ENCODE peak calls at places on chromosomes 4 and X, in five cellular contexts. Y is left lung; J is Calu3; N is H9; U is CD8-positive, alpha-beta T cell. C is an unnamed sample.

GRCh38 chrX:49934729-49935128 is 12.3 kb downstream of the CLCN5 start:
- DNase-seq in U (no peak), N (no peak), J (no peak), Y (no peak), C (no peak)

GRCh38 chrX:19912-20571 is 261.1 kb upstream of the PLCXD1 start:
- DNase-seq in U (no peak), Y (peak), J (peak), N (peak), C (no peak)

GRCh38 chr4:113628711-113629110 is 132.8 kb downstream of the CAMK2D start:
- DNase-seq in U (no peak), J (no peak), Y (no peak), N (no peak), C (no peak)

GRCh38 chrX:40207626-40208025 is 109.9 kb upstream of the BCOR start:
- DNase-seq in J (no peak), N (no peak), U (peak), Y (no peak), C (no peak)

GRCh38 chrX:16208601-16209000 is 41.3 kb downstream of the MAGEB17 start:
- DNase-seq in J (no peak), N (no peak), U (no peak), Y (no peak), C (no peak)

GRCh38 chrX:39891781-39892180 is 206.0 kb downstream of the BCOR start:
- DNase-seq in U (no peak), J (no peak), N (no peak), Y (no peak), C (no peak)

GRCh38 chrX:133698298-133698697 is 283.0 kb upstream of the GPC4 start:
- DNase-seq in N (no peak), Y (no peak), U (no peak), J (peak), C (no peak)

GRCh38 chrX:140733766-140734342 is 24.3 kb downstream of the LINC00632 start:
- DNase-seq in J (peak), Y (no peak), U (peak), N (no peak), C (no peak)

GRCh38 chr4:13701937-13702446 is 74.5 kb upstream of the BOD1L1 start:
- DNase-seq in J (peak), Y (no peak), U (no peak), N (no peak), C (no peak)

GRCh38 chr4:24781999-24782745 is 13.2 kb upstream of the SOD3 start:
- DNase-seq in N (no peak), J (no peak), Y (no peak), U (no peak), C (no peak)

GRCh38 chr4:25536577-25537325 is 118.9 kb upstream of the SLC34A2 start:
- DNase-seq in N (no peak), Y (no peak), U (no peak), J (no peak), C (no peak)

GRCh38 chr4:81806485-81806884 is 334.8 kb upstream of the RASGEF1B start:
- DNase-seq in Y (no peak), N (no peak), U (no peak), J (no peak), C (no peak)

GRCh38 chr4:76781698-76782595 is 116.0 kb downstream of the SOWAHB start:
- DNase-seq in Y (no peak), U (no peak), J (no peak), N (peak), C (no peak)

GRCh38 chr4:48254381-48255072 is 15.1 kb downstream of the TEC start:
- DNase-seq in N (no peak), J (no peak), U (no peak), Y (no peak), C (no peak)

GRCh38 chr4:89681219-89681618 is 155.7 kb downstream of the SNCA start:
- DNase-seq in Y (peak), J (no peak), U (no peak), N (peak), C (peak)

GRCh38 chr4:147560632-147561031 is 56.6 kb upstream of the TMEM184C start:
- DNase-seq in N (no peak), Y (no peak), J (no peak), U (no peak), C (no peak)

GRCh38 chr4:158630893-158631292 is 40.8 kb downstream of the C4orf46 start:
- DNase-seq in J (no peak), Y (no peak), U (no peak), N (no peak), C (no peak)

GRCh38 chrX:38151426-38151825 is 69.2 kb downstream of the SRPX start:
- DNase-seq in U (no peak), J (no peak), N (no peak), Y (no peak), C (no peak)

GRCh38 chrX:38864165-38864564 is 62.9 kb downstream of the MID1IP1 start:
- DNase-seq in U (no peak), J (no peak), N (no peak), Y (no peak), C (no peak)

GRCh38 chrX:545488-545887 is 85.1 kb upstream of the SHOX start:
- DNase-seq in U (no peak), Y (no peak), J (no peak), N (no peak), C (peak)

GRCh38 chrX:20026278-20026677 is 35.4 kb upstream of the BCLAF3 start:
- DNase-seq in U (no peak), N (no peak), J (no peak), Y (no peak), C (no peak)

GRCh38 chr4:26441110-26441509 is 49.2 kb downstream of the CCKAR start:
- DNase-seq in Y (no peak), U (no peak), N (no peak), J (no peak), C (no peak)

GRCh38 chr4:23972805-23973204 is 83.0 kb upstream of the PPARGC1A start:
- DNase-seq in N (no peak), J (no peak), Y (no peak), U (no peak), C (no peak)

GRCh38 chrX:2351321-2351720 is 149.5 kb downstream of the DHRSX start:
- DNase-seq in U (no peak), J (no peak), N (no peak), Y (no peak), C (no peak)

GRCh38 chr4:11741190-11741652 is 312.5 kb upstream of the HS3ST1 start:
- DNase-seq in U (no peak), N (no peak), Y (no peak), J (no peak), C (no peak)

GRCh38 chr4:185457136-185457535 is 14.4 kb downstream of the CCDC110 start:
- DNase-seq in Y (no peak), N (no peak), U (no peak), J (no peak), C (no peak)

GRCh38 chr4:77852892-77853495 is 9.6 kb upstream of the MRPL1 start:
- DNase-seq in J (no peak), N (no peak), U (peak), Y (no peak), C (no peak)

GRCh38 chrX:15849555-15849954 is 5.1 kb downstream of the AP1S2 start:
- DNase-seq in U (no peak), Y (no peak), N (no peak), J (peak), C (no peak)

GRCh38 chrX:129239371-129239770 is 283.9 kb downstream of the SMARCA1 start:
- DNase-seq in Y (no peak), U (no peak), N (no peak), J (no peak), C (no peak)

GRCh38 chr4:53019485-53020382 is 157.6 kb downstream of the RASL11B start:
- DNase-seq in Y (no peak), N (no peak), J (no peak), U (no peak), C (no peak)

GRCh38 chr4:48400416-48400815 is 59.1 kb downstream of the SLAIN2 start:
- DNase-seq in N (no peak), U (no peak), Y (no peak), J (no peak), C (no peak)

GRCh38 chrX:43735957-43736356 is 79.9 kb downstream of the MAOA start:
- DNase-seq in U (no peak), J (no peak), N (no peak), Y (no peak), C (no peak)

DNA sequence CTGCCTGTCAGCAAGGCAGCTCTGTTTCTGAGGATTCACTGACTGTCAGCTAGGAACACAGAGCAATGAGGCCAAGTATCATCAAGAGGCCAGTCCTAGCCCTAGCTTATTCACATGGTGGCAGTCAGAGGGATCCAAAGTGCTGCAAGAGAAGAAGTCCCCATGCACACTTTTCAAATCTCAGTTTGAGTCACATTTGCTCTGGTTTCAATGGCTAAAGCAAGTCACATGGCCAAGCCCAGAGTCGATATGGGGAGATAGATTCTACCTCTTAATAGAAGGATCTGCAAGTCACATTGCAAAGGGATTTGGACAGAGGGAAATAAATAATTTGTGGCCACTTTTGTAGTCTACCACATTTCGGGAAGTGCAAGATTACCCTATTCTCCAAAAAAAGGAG is 3.7 kb upstream of the LCORL start:
- DNase-seq in J (no peak), U (no peak), N (no peak), Y (no peak), C (no peak)
- TF ChIP-seq CTCF in J (no peak), U (no peak), N (no peak), Y (no peak), C (no peak)

DNA sequence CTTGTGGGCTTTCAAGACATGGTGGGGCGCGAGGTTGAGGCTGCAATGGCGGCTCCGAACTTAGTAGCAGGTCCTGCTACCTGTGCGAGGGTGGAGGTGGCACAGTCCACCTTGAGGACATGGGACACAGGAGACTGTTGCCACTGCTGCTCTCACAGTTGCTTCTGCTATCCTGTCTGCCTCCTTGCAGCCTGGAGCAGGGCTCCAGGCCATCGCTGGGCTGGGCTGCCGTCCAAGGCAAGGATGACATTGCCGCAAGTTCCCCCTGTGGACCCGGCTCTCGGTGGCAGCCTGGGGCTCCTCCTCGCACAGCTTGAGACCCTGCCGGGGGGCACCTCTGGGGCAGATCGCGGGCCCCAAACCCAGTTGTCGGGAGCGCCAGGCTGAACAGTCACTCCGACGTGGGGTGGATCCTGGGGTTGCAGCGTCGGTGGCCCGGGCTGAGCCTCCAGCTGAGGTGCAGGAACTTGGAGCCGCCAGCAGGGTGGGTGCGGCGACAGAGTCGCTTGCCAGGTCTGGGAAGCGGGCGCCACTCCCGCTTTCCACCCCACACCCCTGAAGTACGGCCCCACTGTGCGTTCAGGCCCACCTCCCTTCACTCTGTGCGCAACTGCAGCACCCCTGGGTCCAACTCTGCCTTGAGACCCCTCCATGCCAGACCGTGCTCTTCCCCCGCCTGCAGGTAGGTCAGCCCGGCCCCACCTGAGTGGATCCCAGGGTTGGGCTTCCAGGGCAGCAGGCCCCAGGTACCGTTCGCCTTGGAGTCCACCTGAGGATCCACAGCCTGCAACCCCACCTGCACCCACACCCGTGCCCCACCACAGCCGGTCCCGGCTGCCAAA is 192.7 kb upstream of the NUDT6 start:
- DNase-seq in J (no peak), N (peak), U (no peak), Y (peak), C (peak)
- TF ChIP-seq CTCF in J (no peak), N (peak), U (no peak), Y (no peak), C (no peak)

GRCh38 chr4:40800064-40800463 is 50.3 kb downstream of the NSUN7 start:
- DNase-seq in Y (no peak), N (no peak), U (no peak), J (no peak), C (no peak)
- TF ChIP-seq CTCF in Y (no peak), N (no peak), U (no peak), J (no peak), C (no peak)

DNA sequence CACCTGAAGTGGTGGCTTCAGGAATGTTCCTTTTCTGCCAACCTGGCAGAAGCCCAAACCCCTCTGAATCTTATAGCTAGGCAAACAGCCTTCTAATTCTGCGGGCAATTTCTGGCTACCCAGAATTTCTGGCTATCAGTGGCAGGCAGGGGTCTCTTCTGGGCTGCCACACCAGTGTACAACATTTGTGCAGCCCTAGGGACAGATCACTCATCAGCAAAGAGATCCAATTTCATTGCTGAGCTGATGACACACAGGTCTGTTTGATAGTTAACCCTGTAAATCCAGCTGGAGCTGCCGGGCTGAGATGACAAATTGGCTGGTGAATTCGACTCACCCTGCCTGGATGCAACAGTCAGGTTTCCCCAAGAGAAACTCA is 2.4 kb downstream of the MID1 start:
- DNase-seq in N (no peak), Y (no peak), J (peak), U (no peak), C (no peak)
- TF ChIP-seq CTCF in N (no peak), Y (no peak), J (no peak), U (no peak), C (no peak)

GRCh38 chr4:68011684-68012083 is 48.4 kb upstream of the TMPRSS11A start:
- DNase-seq in U (no peak), N (no peak), Y (no peak), J (no peak), C (no peak)
- TF ChIP-seq CTCF in U (no peak), N (no peak), Y (no peak), J (no peak), C (no peak)

GRCh38 chrX:138073626-138074025 is 507.7 kb downstream of the ZIC3 start:
- DNase-seq in N (no peak), U (no peak), J (no peak), Y (no peak), C (no peak)
- TF ChIP-seq CTCF in N (no peak), U (no peak), J (no peak), Y (no peak), C (no peak)

GRCh38 chrX:150312931-150313330 is 50.2 kb upstream of the MAMLD1 start:
- DNase-seq in U (no peak), N (no peak), J (no peak), Y (no peak), C (no peak)
- TF ChIP-seq CTCF in U (no peak), N (no peak), J (no peak), Y (no peak), C (no peak)